ENCODE peak calls at places on chromosome 1, in nine cellular contexts. V, N, X, J, T, I, S, B and L are unnamed samples.

GRCh38 chr1:48006318-48006717 is 9.1 kb upstream of the TRABD2B start:
- DNase-seq in N (no peak), B (no peak), T (no peak), I (no peak), J (no peak), S (no peak), V (no peak), X (no peak), L (no peak)

GRCh38 chr1:154870734-154871133 is 653 bp upstream of the KCNN3 start:
- DNase-seq in I (no peak), B (no peak), N (no peak), S (no peak), J (no peak), T (no peak), X (no peak), V (no peak), L (no peak)

GRCh38 chr1:95829581-95829980 is 595.6 kb downstream of the RWDD3 start:
- DNase-seq in B (no peak), N (no peak), S (no peak), V (no peak), X (no peak), T (no peak), J (no peak), I (no peak), L (no peak)

GRCh38 chr1:27770293-27770830 is 2.7 kb upstream of the STX12 start:
- DNase-seq in J (no peak), B (no peak), I (no peak), S (no peak), X (no peak), T (no peak), V (no peak), N (no peak), L (no peak)

GRCh38 chr1:233909195-233909594 is 4.7 kb downstream of the SLC35F3 start:
- DNase-seq in J (no peak), B (no peak), T (no peak), N (no peak), I (no peak), S (no peak), V (no peak), X (no peak), L (peak; percentile 58)

GRCh38 chr1:194159941-194160340 is 973.5 kb upstream of the B3GALT2 start:
- DNase-seq in J (no peak), T (no peak), I (no peak), S (no peak), B (no peak), N (no peak), X (no peak), V (no peak), L (no peak)

GRCh38 chr1:29506678-29507225 is 270.4 kb downstream of the PTPRU start:
- DNase-seq in V (no peak), J (no peak), X (no peak), B (no peak), S (no peak), N (no peak), T (no peak), I (no peak), L (no peak)

GRCh38 chr1:165444897-165445370 is at the start of gene RXRG:
- DNase-seq in X (no peak), B (peak; percentile 65), S (no peak), V (peak; percentile 52), I (no peak), J (peak; percentile 5), T (peak; percentile 32), N (no peak), L (no peak)